ENCODE peak calls at places on chromosomes 16 and 17, in four cellular contexts. A is dorsolateral prefrontal cortex, Z is fibroblast of pulmonary artery, X is AG04450. W is an unnamed sample.
A peak's percentile ranks its signal among the peaks of the same experiment; 100 is the strongest.

GRCh38 chr17:81533713-81534141 is 5.5 kb downstream of the FSCN2 start:
- DNase-seq in A (no peak), Z (no peak), X (no peak), W (no peak)

GRCh38 chr16:4957420-4957719 is 760 bp upstream of the SEC14L5 start:
- DNase-seq in A (no peak), Z (no peak), X (no peak), W (no peak)

GRCh38 chr16:85759631-85760419 is 8.9 kb upstream of the C16orf74 start:
- DNase-seq in A (no peak), Z (no peak), X (no peak), W (no peak)

GRCh38 chr17:38750312-38751121 is 2.0 kb upstream of the PSMB3 start:
- DNase-seq in A (no peak), Z (no peak), X (no peak), W (peak; percentile 31)

GRCh38 chr16:70681382-70682238 is 4.2 kb downstream of the MTSS2 start:
- DNase-seq in A (peak; percentile 69), Z (no peak), X (no peak), W (no peak)

GRCh38 chr17:51585514-51586104 is 325.3 kb downstream of the UTP18 start:
- DNase-seq in A (no peak), Z (no peak), X (no peak), W (no peak)

GRCh38 chr16:3188925-3189825 is 1.2 kb downstream of the OR1F1 start:
- DNase-seq in A (no peak), Z (peak; percentile 50), X (no peak), W (no peak)

GRCh38 chr17:72422505-72423285 is 301.9 kb downstream of the SOX9 start:
- DNase-seq in A (no peak), Z (peak; percentile 75), X (peak; percentile 10), W (peak; percentile 91)

GRCh38 chr17:50280801-50281441 is 6.7 kb downstream of the TMEM92 start:
- DNase-seq in A (no peak), Z (no peak), X (no peak), W (no peak)

GRCh38 chr16:31074814-31075183 is 577 bp downstream of the ZNF646 start:
- DNase-seq in A (no peak), Z (peak; percentile 18), X (no peak), W (no peak)

GRCh38 chr17:41098476-41098875 is 534 bp upstream of the KRTAP4-8 start:
- DNase-seq in A (no peak), Z (no peak), X (no peak), W (no peak)

GRCh38 chr17:39791296-39791992 is 53.7 kb downstream of the GRB7 start:
- DNase-seq in A (no peak), Z (no peak), X (no peak), W (no peak)

GRCh38 chr17:78356163-78356713 is 3.6 kb downstream of the SOCS3 start:
- DNase-seq in A (no peak), Z (peak; percentile 75), X (peak; percentile 78), W (no peak)

GRCh38 chr17:17868637-17869522 is 32.1 kb upstream of the SREBF1 start:
- DNase-seq in A (no peak), Z (peak; percentile 87), X (no peak), W (no peak)

GRCh38 chr17:7883781-7884386 is 4.7 kb upstream of the CHD3 start:
- DNase-seq in A (no peak), Z (peak; percentile 41), X (no peak), W (no peak)

GRCh38 chr16:57318240-57318970 is 33.9 kb upstream of the PLLP start:
- DNase-seq in A (no peak), Z (peak; percentile 38), X (no peak), W (no peak)

GRCh38 chr17:16243385-16243784 is 26.4 kb downstream of the PIGL start:
- DNase-seq in A (no peak), Z (no peak), X (no peak), W (no peak)

GRCh38 chr16:68486671-68487495 is 38.6 kb upstream of the SMPD3 start:
- DNase-seq in A (no peak), Z (no peak), X (no peak), W (no peak)

GRCh38 chr16:19284207-19284606 is 1.3 kb upstream of the CLEC19A start:
- DNase-seq in A (peak; percentile 22), Z (no peak), X (no peak), W (peak; percentile 18)

GRCh38 chr17:42275527-42276358 is 448 bp downstream of the STAT5B start:
- DNase-seq in A (no peak), Z (peak; percentile 59), X (peak; percentile 15), W (no peak)

GRCh38 chr17:45325810-45326209 is 9.0 kb upstream of the MAP3K14 start:
- DNase-seq in A (no peak), Z (no peak), X (no peak), W (no peak)

GRCh38 chr17:29931253-29931932 is 1.4 kb upstream of the SSH2 start:
- DNase-seq in A (peak; percentile 55), Z (peak; percentile 84), X (peak; percentile 51), W (peak; percentile 41)

GRCh38 chr17:55588446-55588845 is 77.2 kb upstream of the SMIM36 start:
- DNase-seq in A (no peak), Z (no peak), X (no peak), W (no peak)

GRCh38 chr17:79778504-79779087 is 648 bp downstream of the CBX2 start:
- DNase-seq in A (no peak), Z (no peak), X (no peak), W (no peak)

GRCh38 chr17:21078056-21078825 is 35.4 kb upstream of the USP22 start:
- DNase-seq in A (no peak), Z (no peak), X (no peak), W (no peak)

DNA sequence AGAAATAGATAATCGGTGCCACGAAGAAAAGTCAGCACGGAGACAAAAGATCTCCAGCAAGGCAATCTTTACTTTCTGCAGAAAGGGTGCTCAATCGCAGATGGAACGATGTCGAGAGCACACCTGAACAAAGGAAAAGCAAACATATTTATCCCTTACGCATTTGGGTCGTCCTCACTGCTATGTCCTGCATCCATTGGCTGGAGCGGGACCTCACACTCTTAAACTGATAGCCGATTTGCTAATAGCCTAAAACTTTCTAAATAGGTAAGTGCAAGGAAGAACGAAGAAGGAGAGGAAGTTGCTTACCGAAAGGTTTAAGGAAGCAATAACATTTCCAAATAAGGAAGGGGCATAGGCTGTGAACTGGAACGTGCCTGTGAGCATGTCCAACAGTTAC is 1.2 kb upstream of the AKAP10 start:
- DNase-seq in A (no peak), Z (no peak), X (no peak), W (no peak)
- H3K4me3 ChIP-seq in A (peak overlapping the region; percentile 87), Z (no peak overlapping the region), X (no peak overlapping the region), W (peak overlapping the region; percentile 96)

GRCh38 chr17:33200587-33200986 is 92.5 kb downstream of the ASIC2 start:
- DNase-seq in A (no peak), Z (no peak), X (no peak), W (no peak)
- TF ChIP-seq CTCF in A (no peak), Z (no peak), X (peak; percentile 32), W (peak; percentile 55)

GRCh38 chr17:58525239-58525638 is 10.8 kb upstream of the MTMR4 start:
- DNase-seq in A (no peak), Z (peak; percentile 97), X (peak; percentile 55), W (no peak)
- H3K4me3 ChIP-seq in A (peak overlapping the region; percentile 86), Z (peak overlapping the region; percentile 46), X (no peak overlapping the region), W (no peak overlapping the region)

GRCh38 chr16:11270602-11271162 is 1.6 kb upstream of the TNP2 start:
- DNase-seq in A (no peak), Z (no peak), X (no peak), W (no peak)

GRCh38 chr16:11271610-11272009 is 1.8 kb downstream of the PRM3 start:
- DNase-seq in A (no peak), Z (no peak), X (no peak), W (no peak)

GRCh38 chr16:11272484-11272883 is 945 bp downstream of the PRM3 start:
- DNase-seq in A (no peak), Z (no peak), X (no peak), W (no peak)

GRCh38 chr16:11265124-11265523 is 4.0 kb downstream of the TNP2 start:
- DNase-seq in A (no peak), Z (no peak), X (no peak), W (no peak)

DNA sequence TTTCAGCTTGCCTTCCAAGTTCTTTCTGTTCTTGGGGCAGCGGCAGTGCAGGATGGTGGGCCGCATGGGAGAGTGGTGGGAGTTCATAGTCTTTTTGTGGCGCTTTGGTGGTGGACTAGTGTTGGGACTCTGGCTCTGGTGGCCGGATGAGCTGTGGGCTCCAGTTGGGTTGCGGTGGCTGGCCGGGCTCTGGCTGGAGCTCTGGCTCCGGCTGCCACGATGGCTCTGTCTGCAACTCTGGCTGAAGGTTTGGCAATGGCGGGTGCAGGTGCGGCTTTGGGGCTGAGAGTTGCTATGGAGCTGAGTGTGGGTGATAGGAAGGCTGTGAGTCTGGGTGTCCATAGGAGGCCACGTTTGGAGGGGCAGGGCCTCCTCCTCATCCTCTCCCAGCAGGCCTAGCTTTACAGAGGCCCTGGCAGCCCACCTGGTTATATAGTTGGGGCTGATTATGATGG is at the start of gene TNP2:
- DNase-seq in A (no peak), Z (no peak), X (no peak), W (no peak)
- TF ChIP-seq CTCF in A (no peak), Z (no peak), X (no peak), W (no peak)

W was measured in epithelial cell of proximal tubule.